ENCODE peak calls at places on chromosome 3, in five cellular contexts. One of them, this sample, is unnamed.

GRCh38 chr3:34005886-34006285 is 207.5 kb downstream of the PDCD6IP start:
- DNase-seq in BE2C: no peak
- DNase-seq in glutamatergic neuron: no peak
- DNase-seq in neural progenitor cell: no peak
- DNase-seq in endodermal cell: no peak
- DNase-seq in this sample: no peak

GRCh38 chr3:84223512-84223911 is 735.3 kb upstream of the CADM2 start:
- DNase-seq in BE2C: no peak
- DNase-seq in glutamatergic neuron: no peak
- DNase-seq in neural progenitor cell: no peak
- DNase-seq in endodermal cell: no peak
- DNase-seq in this sample: no peak

GRCh38 chr3:99509224-99509623 is 129.2 kb upstream of the COL8A1 start:
- DNase-seq in BE2C: no peak
- DNase-seq in glutamatergic neuron: no peak
- DNase-seq in neural progenitor cell: no peak
- DNase-seq in endodermal cell: no peak
- DNase-seq in this sample: no peak

GRCh38 chr3:113261996-113262665 is 50.8 kb downstream of the BOC start:
- DNase-seq in BE2C: no peak
- DNase-seq in glutamatergic neuron: no peak
- DNase-seq in neural progenitor cell: no peak
- DNase-seq in endodermal cell: no peak
- DNase-seq in this sample: no peak

GRCh38 chr3:36381311-36381956 is 1.1 kb downstream of the STAC start:
- DNase-seq in BE2C: no peak
- DNase-seq in glutamatergic neuron: no peak
- DNase-seq in neural progenitor cell: peak
- DNase-seq in endodermal cell: peak
- DNase-seq in this sample: no peak

GRCh38 chr3:32354362-32354778 is 37.3 kb upstream of the CMTM7 start:
- DNase-seq in BE2C: no peak
- DNase-seq in glutamatergic neuron: no peak
- DNase-seq in neural progenitor cell: no peak
- DNase-seq in endodermal cell: no peak
- DNase-seq in this sample: no peak

GRCh38 chr3:54830658-54831057 is 97.2 kb downstream of the LRTM1 start:
- DNase-seq in BE2C: peak
- DNase-seq in glutamatergic neuron: peak
- DNase-seq in neural progenitor cell: peak
- DNase-seq in endodermal cell: peak
- DNase-seq in this sample: peak

GRCh38 chr3:136819784-136820640 is 1.1 kb downstream of the SLC35G2 start:
- DNase-seq in BE2C: peak
- DNase-seq in glutamatergic neuron: peak
- DNase-seq in neural progenitor cell: peak
- DNase-seq in endodermal cell: peak
- DNase-seq in this sample: peak

GRCh38 chr3:65485826-65486592 is 552.7 kb downstream of the MAGI1 start:
- DNase-seq in BE2C: no peak
- DNase-seq in glutamatergic neuron: no peak
- DNase-seq in neural progenitor cell: no peak
- DNase-seq in endodermal cell: no peak
- DNase-seq in this sample: no peak

GRCh38 chr3:37974928-37975223 is 15.7 kb upstream of the VILL start:
- DNase-seq in BE2C: no peak
- DNase-seq in glutamatergic neuron: no peak
- DNase-seq in neural progenitor cell: no peak
- DNase-seq in endodermal cell: no peak
- DNase-seq in this sample: no peak
- TF ChIP-seq CTCF in BE2C: no peak
- TF ChIP-seq CTCF in glutamatergic neuron: peak
- TF ChIP-seq CTCF in neural progenitor cell: peak
- TF ChIP-seq CTCF in endodermal cell: no peak
- TF ChIP-seq CTCF in this sample: no peak

GRCh38 chr3:119524931-119525662 is 26.8 kb downstream of the TIMMDC1 start:
- DNase-seq in BE2C: no peak
- DNase-seq in glutamatergic neuron: no peak
- DNase-seq in neural progenitor cell: no peak
- DNase-seq in endodermal cell: no peak
- DNase-seq in this sample: no peak
- TF ChIP-seq CTCF in BE2C: peak
- TF ChIP-seq CTCF in glutamatergic neuron: no peak
- TF ChIP-seq CTCF in neural progenitor cell: peak
- TF ChIP-seq CTCF in endodermal cell: peak
- TF ChIP-seq CTCF in this sample: no peak

GRCh38 chr3:46695962-46696922 is 2.8 kb upstream of the ALS2CL start:
- DNase-seq in BE2C: no peak
- DNase-seq in glutamatergic neuron: peak
- DNase-seq in neural progenitor cell: no peak
- DNase-seq in endodermal cell: no peak
- DNase-seq in this sample: no peak
- TF ChIP-seq CTCF in BE2C: no peak
- TF ChIP-seq CTCF in glutamatergic neuron: no peak
- TF ChIP-seq CTCF in neural progenitor cell: no peak
- TF ChIP-seq CTCF in endodermal cell: peak
- TF ChIP-seq CTCF in this sample: no peak

DNA sequence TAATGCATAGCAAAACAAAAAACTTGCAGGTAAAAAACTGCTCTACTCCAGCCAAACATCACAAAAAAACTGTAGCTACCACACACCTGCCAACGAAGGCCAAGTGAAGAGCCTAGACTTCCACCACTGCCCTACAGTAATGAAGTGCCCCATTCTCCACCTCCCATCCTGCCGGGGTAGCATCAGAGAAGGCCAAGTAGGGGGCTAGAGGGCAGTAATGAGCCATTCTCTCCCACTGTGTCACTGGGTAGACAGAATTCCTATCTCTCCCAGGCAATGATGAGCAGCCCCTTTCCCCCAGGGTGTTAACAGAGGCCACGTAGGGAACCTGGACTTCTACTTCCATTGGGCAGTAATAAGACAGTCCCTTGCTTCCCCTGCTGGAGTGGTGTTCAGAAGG is 9.5 kb downstream of the SEC22C start:
- DNase-seq in BE2C: peak
- DNase-seq in glutamatergic neuron: peak
- DNase-seq in neural progenitor cell: peak
- DNase-seq in endodermal cell: peak
- DNase-seq in this sample: peak
- TF ChIP-seq CTCF in BE2C: peak
- TF ChIP-seq CTCF in glutamatergic neuron: peak
- TF ChIP-seq CTCF in neural progenitor cell: peak
- TF ChIP-seq CTCF in endodermal cell: peak
- TF ChIP-seq CTCF in this sample: peak

GRCh38 chr3:49841126-49841525 is 15.2 kb downstream of the TRAIP start:
- DNase-seq in BE2C: peak
- DNase-seq in glutamatergic neuron: peak
- DNase-seq in neural progenitor cell: peak
- DNase-seq in endodermal cell: peak
- DNase-seq in this sample: peak
- TF ChIP-seq CTCF in BE2C: peak
- TF ChIP-seq CTCF in glutamatergic neuron: peak
- TF ChIP-seq CTCF in neural progenitor cell: peak
- TF ChIP-seq CTCF in endodermal cell: peak
- TF ChIP-seq CTCF in this sample: peak

DNA sequence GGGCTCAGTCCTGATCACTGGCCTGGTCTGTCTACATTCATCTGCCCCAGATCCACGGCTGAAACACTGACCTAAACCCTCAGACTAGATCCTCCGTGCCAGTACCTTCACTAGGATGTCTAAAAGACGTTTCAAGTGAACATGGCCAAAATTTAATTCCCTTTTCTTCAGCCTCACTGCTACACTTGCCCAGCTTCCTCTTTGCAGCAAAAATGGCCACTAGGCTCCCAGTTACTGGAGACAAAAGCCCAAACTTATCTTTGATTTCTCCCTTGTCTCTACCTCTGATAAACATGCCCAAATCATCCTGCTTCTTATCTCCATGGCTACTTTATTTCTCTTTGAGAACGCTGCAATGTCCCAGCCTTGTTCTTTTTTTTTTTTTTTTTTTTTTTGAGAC is 1.6 kb downstream of the RASSF1 start:
- DNase-seq in BE2C: no peak
- DNase-seq in glutamatergic neuron: no peak
- DNase-seq in neural progenitor cell: no peak
- DNase-seq in endodermal cell: no peak
- DNase-seq in this sample: no peak
- TF ChIP-seq CTCF in BE2C: no peak
- TF ChIP-seq CTCF in glutamatergic neuron: no peak
- TF ChIP-seq CTCF in neural progenitor cell: no peak
- TF ChIP-seq CTCF in endodermal cell: no peak
- TF ChIP-seq CTCF in this sample: no peak

GRCh38 chr3:6779140-6779539 is 81.8 kb upstream of the GRM7 start:
- DNase-seq in BE2C: no peak
- DNase-seq in glutamatergic neuron: no peak
- DNase-seq in neural progenitor cell: peak
- DNase-seq in endodermal cell: peak
- DNase-seq in this sample: no peak
- TF ChIP-seq CTCF in BE2C: peak
- TF ChIP-seq CTCF in glutamatergic neuron: no peak
- TF ChIP-seq CTCF in neural progenitor cell: peak
- TF ChIP-seq CTCF in endodermal cell: peak
- TF ChIP-seq CTCF in this sample: no peak

GRCh38 chr3:172275586-172275985 is 172.7 kb downstream of the GHSR start:
- DNase-seq in BE2C: no peak
- DNase-seq in glutamatergic neuron: no peak
- DNase-seq in neural progenitor cell: no peak
- DNase-seq in endodermal cell: no peak
- DNase-seq in this sample: no peak

GRCh38 chr3:172273378-172273777 is 174.9 kb downstream of the GHSR start:
- DNase-seq in BE2C: no peak
- DNase-seq in glutamatergic neuron: no peak
- DNase-seq in neural progenitor cell: no peak
- DNase-seq in endodermal cell: no peak
- DNase-seq in this sample: no peak

GRCh38 chr3:172277151-172277652 is 171.1 kb downstream of the GHSR start:
- DNase-seq in BE2C: no peak
- DNase-seq in glutamatergic neuron: no peak
- DNase-seq in neural progenitor cell: no peak
- DNase-seq in endodermal cell: no peak
- DNase-seq in this sample: no peak

GRCh38 chr3:172274906-172275305 is 173.3 kb downstream of the GHSR start:
- DNase-seq in BE2C: no peak
- DNase-seq in glutamatergic neuron: no peak
- DNase-seq in neural progenitor cell: no peak
- DNase-seq in endodermal cell: no peak
- DNase-seq in this sample: no peak

DNA sequence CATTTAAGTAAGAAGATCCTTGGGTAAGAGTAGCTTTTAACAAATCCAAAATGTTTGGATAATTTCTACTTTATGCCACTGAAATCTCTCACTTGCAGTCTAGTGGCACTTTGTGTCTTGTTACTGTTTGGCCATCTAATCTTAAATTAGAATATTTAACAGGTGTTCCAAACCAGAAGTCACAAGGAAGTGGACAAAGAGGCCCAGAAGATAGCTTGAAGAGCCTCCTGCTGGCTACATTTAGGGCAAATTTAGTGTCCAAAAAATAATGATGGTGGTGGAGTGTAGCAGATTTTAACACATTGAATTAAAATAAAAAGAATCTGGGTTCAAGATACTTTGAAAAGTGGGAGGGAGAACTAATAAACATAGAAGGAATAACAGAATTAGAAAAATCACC is 172.2 kb downstream of the GHSR start:
- DNase-seq in BE2C: no peak
- DNase-seq in glutamatergic neuron: no peak
- DNase-seq in neural progenitor cell: no peak
- DNase-seq in endodermal cell: no peak
- DNase-seq in this sample: no peak
- TF ChIP-seq CTCF in BE2C: peak
- TF ChIP-seq CTCF in glutamatergic neuron: no peak
- TF ChIP-seq CTCF in neural progenitor cell: no peak
- TF ChIP-seq CTCF in endodermal cell: peak
- TF ChIP-seq CTCF in this sample: no peak

GRCh38 chr3:77618686-77619085 is 578.8 kb downstream of the ROBO2 start:
- DNase-seq in BE2C: no peak
- DNase-seq in glutamatergic neuron: no peak
- DNase-seq in neural progenitor cell: no peak
- DNase-seq in endodermal cell: no peak
- DNase-seq in this sample: no peak
- TF ChIP-seq CTCF in BE2C: no peak
- TF ChIP-seq CTCF in glutamatergic neuron: no peak
- TF ChIP-seq CTCF in neural progenitor cell: no peak
- TF ChIP-seq CTCF in endodermal cell: no peak
- TF ChIP-seq CTCF in this sample: no peak

GRCh38 chr3:143972155-143972494 is 502 bp downstream of the DIPK2A start:
- DNase-seq in BE2C: no peak
- DNase-seq in glutamatergic neuron: no peak
- DNase-seq in neural progenitor cell: no peak
- DNase-seq in endodermal cell: no peak
- DNase-seq in this sample: no peak
- TF ChIP-seq CTCF in BE2C: no peak
- TF ChIP-seq CTCF in glutamatergic neuron: no peak
- TF ChIP-seq CTCF in neural progenitor cell: no peak
- TF ChIP-seq CTCF in endodermal cell: no peak
- TF ChIP-seq CTCF in this sample: no peak